ENCODE peak calls at places on chromosomes 13 and 19, in seven cellular contexts. M is IMR-90, F is neuronal stem cell, E is trophoblast cell, H is mesendoderm, W is H1, R is H9. A is an unnamed sample.
A peak's percentile ranks its signal among the peaks of the same experiment; 100 is the strongest.

GRCh38 chr19:46179076-46179740 is 31.2 kb downstream of the IGFL2 start:
- DNase-seq in M (no peak), F (no peak), E (no peak), H (no peak), W (no peak), R (no peak), A (no peak)

GRCh38 chr13:74132152-74132767 is 1.9 kb downstream of the KLF12 start:
- DNase-seq in M (peak; percentile 39), F (no peak), E (no peak), H (no peak), W (no peak), R (no peak), A (peak; percentile 48)

GRCh38 chr19:383922-384800 is 24.8 kb downstream of the C2CD4C start:
- DNase-seq in M (no peak), F (no peak), E (no peak), H (peak; percentile 75), W (peak; percentile 41), R (peak; percentile 84), A (peak; percentile 11)

GRCh38 chr13:75877092-75877491 is 241.0 kb downstream of the LMO7 start:
- DNase-seq in M (no peak), F (peak; percentile 8), E (no peak), H (no peak), W (no peak), R (no peak), A (no peak)

GRCh38 chr19:39411832-39412099 is 703 bp upstream of the PLEKHG2 start:
- DNase-seq in M (peak; percentile 92), F (peak; percentile 89), E (peak; percentile 94), H (peak; percentile 91), W (no peak), R (peak; percentile 81), A (no peak)

GRCh38 chr19:495440-496332 is 600 bp upstream of the MADCAM1 start:
- DNase-seq in M (peak; percentile 39), F (no peak), E (peak; percentile 14), H (peak; percentile 78), W (no peak), R (peak; percentile 86), A (peak; percentile 43)

GRCh38 chr19:53905787-53906186 is 3.3 kb upstream of the CACNG7 start:
- DNase-seq in M (no peak), F (no peak), E (no peak), H (no peak), W (no peak), R (no peak), A (no peak)

GRCh38 chr13:86563308-86563707 is 764.1 kb upstream of the SLITRK6 start:
- DNase-seq in M (peak; percentile 75), F (no peak), E (no peak), H (no peak), W (no peak), R (no peak), A (peak; percentile 66)

GRCh38 chr19:19599190-19599535 is 19.3 kb downstream of the PBX4 start:
- DNase-seq in M (no peak), F (no peak), E (no peak), H (no peak), W (no peak), R (no peak), A (no peak)

GRCh38 chr19:1151917-1152601 is 22.0 kb downstream of the SBNO2 start:
- DNase-seq in M (no peak), F (no peak), E (no peak), H (no peak), W (no peak), R (no peak), A (no peak)

GRCh38 chr13:113226873-113227272 is 17.5 kb downstream of the CUL4A start:
- DNase-seq in M (peak; percentile 33), F (no peak), E (no peak), H (no peak), W (no peak), R (no peak), A (no peak)

GRCh38 chr13:35917252-35917941 is 213.8 kb downstream of the DCLK1 start:
- DNase-seq in M (no peak), F (no peak), E (no peak), H (peak; percentile 10), W (no peak), R (no peak), A (no peak)

GRCh38 chr19:35449347-35450043 is 1.4 kb downstream of the FFAR2 start:
- DNase-seq in M (no peak), F (no peak), E (no peak), H (no peak), W (no peak), R (no peak), A (no peak)

GRCh38 chr19:43699506-43700367 is 16.1 kb upstream of the IRGC start:
- DNase-seq in M (peak; percentile 28), F (peak; percentile 63), E (no peak), H (peak; percentile 75), W (peak; percentile 41), R (peak; percentile 85), A (no peak)

GRCh38 chr13:26021516-26021915 is 30.3 kb downstream of the SHISA2 start:
- DNase-seq in M (no peak), F (no peak), E (peak; percentile 96), H (no peak), W (no peak), R (no peak), A (no peak)

GRCh38 chr13:95298169-95298940 is 2.9 kb downstream of the ABCC4 start:
- DNase-seq in M (no peak), F (no peak), E (no peak), H (no peak), W (no peak), R (no peak), A (no peak)

GRCh38 chr13:91308299-91308698 is 39.2 kb upstream of the MIR17HG start:
- DNase-seq in M (no peak), F (no peak), E (no peak), H (peak; percentile 45), W (no peak), R (no peak), A (no peak)

GRCh38 chr19:54309811-54310210 is 3.2 kb downstream of the LILRA5 start:
- DNase-seq in M (no peak), F (no peak), E (no peak), H (no peak), W (no peak), R (no peak), A (no peak)

GRCh38 chr19:18310966-18311365 is 11.9 kb downstream of the LSM4 start:
- DNase-seq in M (no peak), F (no peak), E (no peak), H (no peak), W (no peak), R (no peak), A (no peak)
- H4K8ac ChIP-seq in M (no peak overlapping the region), F (no peak overlapping the region), E (no peak overlapping the region), H (no peak overlapping the region), W (no peak overlapping the region), R (no peak overlapping the region), A (no peak overlapping the region)

GRCh38 chr19:49371184-49371583 is 7.5 kb downstream of the DKKL1 start:
- DNase-seq in M (no peak), F (no peak), E (no peak), H (no peak), W (no peak), R (no peak), A (no peak)
- H4K8ac ChIP-seq in M (no peak overlapping the region), F (no peak overlapping the region), E (no peak overlapping the region), H (no peak overlapping the region), W (no peak overlapping the region), R (no peak overlapping the region), A (no peak overlapping the region)

GRCh38 chr13:27926644-27927434 is 7.0 kb downstream of the PDX1 start:
- DNase-seq in M (no peak), F (peak; percentile 23), E (no peak), H (no peak), W (no peak), R (peak; percentile 60), A (no peak)
- H4K8ac ChIP-seq in M (no peak overlapping the region), F (no peak overlapping the region), E (no peak overlapping the region), H (no peak overlapping the region), W (no peak overlapping the region), R (no peak overlapping the region), A (no peak overlapping the region)

GRCh38 chr19:10758978-10759377 is 41.1 kb downstream of the DNM2 start:
- DNase-seq in M (no peak), F (no peak), E (no peak), H (no peak), W (no peak), R (no peak), A (no peak)
- H4K8ac ChIP-seq in M (no peak overlapping the region), F (no peak overlapping the region), E (no peak overlapping the region), H (no peak overlapping the region), W (no peak overlapping the region), R (no peak overlapping the region), A (no peak overlapping the region)

GRCh38 chr13:20462533-20462915 is 63.1 kb downstream of the CRYL1 start:
- DNase-seq in M (no peak), F (no peak), E (no peak), H (peak; percentile 33), W (no peak), R (no peak), A (no peak)
- H4K8ac ChIP-seq in M (no peak overlapping the region), F (no peak overlapping the region), E (no peak overlapping the region), H (no peak overlapping the region), W (no peak overlapping the region), R (no peak overlapping the region), A (no peak overlapping the region)

GRCh38 chr19:38090561-38090960 is 133.5 kb downstream of the DPF1 start:
- DNase-seq in M (no peak), F (no peak), E (no peak), H (no peak), W (no peak), R (no peak), A (no peak)
- H4K8ac ChIP-seq in M (no peak overlapping the region), F (no peak overlapping the region), E (no peak overlapping the region), H (no peak overlapping the region), W (no peak overlapping the region), R (no peak overlapping the region), A (no peak overlapping the region)

GRCh38 chr13:38366954-38367645 is 17.4 kb downstream of the UFM1 start:
- DNase-seq in M (peak; percentile 21), F (no peak), E (no peak), H (no peak), W (no peak), R (no peak), A (no peak)
- H4K8ac ChIP-seq in M (no peak overlapping the region), F (no peak overlapping the region), E (no peak overlapping the region), H (no peak overlapping the region), W (no peak overlapping the region), R (no peak overlapping the region), A (no peak overlapping the region)

A was measured in mesenchymal stem cell.